ENCODE peak calls at places on chromosomes 12 and 14, in eight cellular contexts. T is tibial nerve, N is upper lobe of left lung, A is A549, C is transverse colon, U is ovary, Z is suprapubic skin, K is stomach. I is an unnamed sample.

GRCh38 chr12:31896514-31897039 is 62.6 kb upstream of the RESF1 start:
- DNase-seq in C (peak), Z (no peak), K (peak), N (peak), T (peak), U (no peak), A (no peak), I (no peak)

GRCh38 chr12:123761841-123762714 is at the start of gene DNAH10:
- DNase-seq in U (peak), C (peak), K (no peak), A (no peak), N (peak), Z (no peak), T (no peak), I (no peak)

GRCh38 chr14:100610511-100611217 is 23.4 kb upstream of the BEGAIN start:
- DNase-seq in C (peak), K (no peak), T (no peak), U (no peak), A (peak), N (no peak), Z (peak), I (no peak)

GRCh38 chr12:58211211-58211610 is 269.8 kb downstream of the ATP23 start:
- DNase-seq in C (no peak), A (no peak), T (no peak), K (no peak), U (no peak), Z (no peak), N (no peak), I (no peak)

GRCh38 chr12:47773062-47773857 is at the start of gene SLC48A1:
- DNase-seq in C (peak), K (peak), N (peak), T (peak), U (peak), Z (no peak), A (peak), I (no peak)

GRCh38 chr12:5309654-5310053 is 122.3 kb upstream of the NTF3 start:
- DNase-seq in T (no peak), C (no peak), A (no peak), N (peak), U (no peak), K (no peak), Z (peak), I (no peak)

GRCh38 chr12:613996-614726 is 49.1 kb downstream of the NINJ2 start:
- DNase-seq in T (no peak), Z (no peak), U (no peak), N (peak), A (peak), K (peak), C (peak), I (no peak)

GRCh38 chr14:61652526-61653262 is 42.6 kb upstream of the HIF1A start:
- DNase-seq in N (no peak), K (no peak), U (no peak), A (no peak), Z (no peak), T (no peak), C (no peak), I (peak)

GRCh38 chr14:96741151-96741977 is 55.8 kb upstream of the VRK1 start:
- DNase-seq in Z (no peak), C (peak), U (peak), A (peak), K (peak), T (peak), N (peak), I (no peak)

GRCh38 chr12:19236656-19237055 is 107.1 kb downstream of the PLEKHA5 start:
- DNase-seq in N (no peak), A (no peak), T (no peak), K (no peak), U (no peak), Z (no peak), C (no peak), I (no peak)

GRCh38 chr12:108635201-108635996 is 1.7 kb upstream of the SELPLG start:
- DNase-seq in Z (peak), K (no peak), N (peak), C (peak), A (no peak), T (no peak), U (no peak), I (no peak)

GRCh38 chr12:96889273-96889933 is 17.7 kb upstream of the NEDD1 start:
- DNase-seq in U (no peak), K (no peak), N (no peak), A (peak), T (no peak), Z (no peak), C (no peak), I (no peak)

GRCh38 chr12:132841151-132841550 is 12.5 kb upstream of the GOLGA3 start:
- DNase-seq in T (no peak), C (no peak), Z (no peak), K (no peak), U (no peak), A (no peak), N (no peak), I (no peak)

GRCh38 chr12:56338643-56339422 is at the start of gene IL23A:
- DNase-seq in K (no peak), Z (no peak), U (no peak), C (peak), A (no peak), T (no peak), N (no peak), I (no peak)

GRCh38 chr12:118038122-118038521 is 21.6 kb downstream of the RFC5 start:
- DNase-seq in U (no peak), K (no peak), Z (no peak), A (no peak), C (no peak), N (no peak), T (no peak), I (no peak)

GRCh38 chr12:18135509-18135908 is 45.5 kb upstream of the RERGL start:
- DNase-seq in C (no peak), Z (no peak), A (no peak), K (no peak), N (no peak), T (no peak), U (no peak), I (no peak)

GRCh38 chr12:61810486-61810885 is 449.7 kb upstream of the USP15 start:
- DNase-seq in T (no peak), K (no peak), C (no peak), Z (no peak), U (no peak), N (no peak), A (no peak), I (no peak)

GRCh38 chr12:98745578-98746391 is 100.7 kb downstream of the APAF1 start:
- DNase-seq in N (no peak), A (no peak), T (no peak), K (no peak), C (no peak), Z (no peak), U (peak), I (peak)

GRCh38 chr12:91202390-91202789 is 19.8 kb upstream of the DCN start:
- DNase-seq in N (no peak), C (no peak), Z (no peak), T (no peak), K (no peak), A (no peak), U (no peak), I (no peak)

GRCh38 chr12:123532021-123532420 is 1.5 kb downstream of the RILPL1 start:
- DNase-seq in U (no peak), K (no peak), C (peak), Z (no peak), T (no peak), A (no peak), N (peak), I (no peak)

GRCh38 chr12:14647028-14647750 is 49.2 kb downstream of the GUCY2C start:
- DNase-seq in T (no peak), K (no peak), U (no peak), N (no peak), Z (no peak), A (no peak), C (no peak), I (no peak)

GRCh38 chr14:91963465-91963864 is 16.0 kb upstream of the FBLN5 start:
- DNase-seq in T (no peak), A (no peak), Z (no peak), U (no peak), C (no peak), N (no peak), K (no peak), I (no peak)

GRCh38 chr12:3014641-3015040 is 55.4 kb downstream of the TEAD4 start:
- DNase-seq in K (no peak), T (no peak), C (no peak), Z (no peak), N (peak), U (no peak), A (no peak), I (no peak)
- TF ChIP-seq EP300 in K (no peak), T (no peak), C (no peak), Z (no peak), N (no peak), U (no peak), A (no peak), I (no peak)

GRCh38 chr12:8912910-8913309 is 1.4 kb upstream of the PHC1 start:
- DNase-seq in U (no peak), C (no peak), Z (no peak), N (no peak), T (no peak), K (peak), A (peak), I (no peak)

GRCh38 chr12:8913702-8914032 is 642 bp upstream of the PHC1 start:
- DNase-seq in A (no peak), K (no peak), Z (no peak), C (no peak), T (no peak), N (no peak), U (no peak), I (no peak)

GRCh38 chr12:8916154-8916553 is 1.8 kb downstream of the PHC1 start:
- DNase-seq in U (no peak), T (no peak), K (no peak), A (no peak), C (no peak), N (no peak), Z (no peak), I (no peak)

GRCh38 chr12:8917031-8917430 is 2.7 kb downstream of the PHC1 start:
- DNase-seq in Z (no peak), A (no peak), C (no peak), T (no peak), K (no peak), U (no peak), N (no peak), I (no peak)

DNA sequence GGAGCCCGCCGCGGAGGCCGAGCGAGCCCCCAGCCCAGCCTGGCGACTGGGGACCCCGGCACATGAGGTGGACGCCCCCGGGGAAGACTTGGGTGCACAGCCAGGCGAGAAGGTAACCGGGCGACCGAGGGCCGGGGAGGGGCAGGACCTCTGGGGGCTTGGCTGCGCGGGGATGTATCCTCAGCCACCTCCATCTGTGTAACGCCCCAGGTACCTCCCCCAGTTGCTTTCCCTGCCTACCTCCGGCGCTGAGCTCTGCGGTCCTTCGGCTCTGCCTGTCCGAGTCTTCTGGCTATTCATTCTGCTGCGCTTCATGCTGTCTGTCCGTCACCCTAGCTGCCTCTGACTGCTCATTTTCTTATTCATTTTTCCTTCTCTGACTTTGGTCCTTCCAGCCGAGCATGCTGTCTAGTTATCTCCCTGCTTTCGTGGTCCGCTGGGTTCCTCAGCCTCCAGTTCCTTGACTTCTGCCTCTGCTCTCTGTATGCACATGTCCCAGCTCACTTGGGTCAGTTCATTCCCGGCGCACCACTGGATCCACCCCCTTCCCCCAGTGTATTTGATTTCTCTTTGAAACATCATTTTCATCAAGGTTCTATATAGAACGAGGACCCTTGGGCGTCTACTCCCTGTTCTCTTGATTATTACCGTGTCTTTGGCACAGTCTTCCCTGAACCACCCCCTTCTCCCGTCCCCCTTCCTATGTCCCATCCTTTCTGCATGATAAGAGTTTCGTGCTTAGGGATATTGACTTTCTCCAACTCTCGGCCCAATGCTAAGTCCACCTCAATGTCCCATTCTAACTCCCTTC is 612 bp downstream of the PHC1 start:
- DNase-seq in U (peak), K (peak), C (peak), A (peak), N (peak), T (peak), Z (peak), I (no peak)
- TF ChIP-seq EP300 in U (no peak), K (no peak), C (no peak), A (no peak), N (no peak), T (no peak), Z (no peak), I (no peak)

GRCh38 chr12:46430340-46430948 is 57.9 kb upstream of the SLC38A2 start:
- DNase-seq in N (no peak), U (no peak), C (no peak), T (no peak), Z (no peak), K (no peak), A (peak), I (no peak)
- TF ChIP-seq EP300 in N (peak), U (no peak), C (no peak), T (no peak), Z (no peak), K (no peak), A (peak), I (peak)

GRCh38 chr14:22482085-22482694 is 106.8 kb downstream of the DAD1 start:
- DNase-seq in C (no peak), A (no peak), U (no peak), N (no peak), Z (no peak), T (no peak), K (no peak), I (no peak)
- TF ChIP-seq EP300 in C (no peak), A (no peak), U (no peak), N (no peak), Z (no peak), T (no peak), K (no peak), I (no peak)

DNA sequence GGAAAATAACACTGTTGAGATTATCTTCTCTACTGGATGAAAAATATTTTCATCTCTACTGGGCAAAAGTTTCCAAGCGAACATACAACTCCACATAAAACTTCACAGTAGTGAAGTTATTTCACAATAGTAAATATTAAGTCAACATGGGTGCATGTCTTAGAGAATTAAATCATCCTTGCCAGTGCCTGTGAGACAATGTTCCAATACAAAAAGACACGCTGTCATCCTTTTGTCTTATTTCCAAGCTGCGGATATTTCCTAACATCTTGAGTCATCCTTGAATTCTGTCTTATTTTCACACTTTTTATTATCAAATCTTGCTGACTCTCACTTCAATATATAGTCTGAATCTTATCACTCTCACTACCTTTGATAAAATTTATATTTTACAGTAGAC is 142.9 kb upstream of the KITLG start:
- DNase-seq in K (no peak), U (no peak), A (peak), T (no peak), N (no peak), Z (no peak), C (no peak), I (no peak)
- TF ChIP-seq EP300 in K (no peak), U (no peak), A (no peak), T (no peak), N (no peak), Z (no peak), C (no peak), I (no peak)

GRCh38 chr12:15754233-15754632 is 35.0 kb downstream of the EPS8 start:
- DNase-seq in N (no peak), A (no peak), U (no peak), Z (no peak), T (no peak), K (no peak), C (no peak), I (no peak)
- TF ChIP-seq EP300 in N (no peak), A (no peak), U (no peak), Z (no peak), T (no peak), K (no peak), C (no peak), I (no peak)

GRCh38 chr12:6981152-6982052 is 10.7 kb downstream of the EMG1 start:
- DNase-seq in T (no peak), N (no peak), C (no peak), U (no peak), Z (no peak), A (no peak), K (peak), I (no peak)

GRCh38 chr12:6979021-6979420 is 8.3 kb downstream of the EMG1 start:
- DNase-seq in U (no peak), A (no peak), N (no peak), Z (no peak), C (no peak), K (no peak), T (no peak), I (no peak)

GRCh38 chr12:6980075-6980474 is 9.4 kb downstream of the EMG1 start:
- DNase-seq in Z (no peak), U (no peak), K (no peak), N (no peak), T (no peak), A (no peak), C (no peak), I (no peak)

GRCh38 chr12:6979453-6979852 is 8.7 kb downstream of the EMG1 start:
- DNase-seq in C (no peak), T (no peak), K (no peak), Z (no peak), A (no peak), U (no peak), N (no peak), I (no peak)

DNA sequence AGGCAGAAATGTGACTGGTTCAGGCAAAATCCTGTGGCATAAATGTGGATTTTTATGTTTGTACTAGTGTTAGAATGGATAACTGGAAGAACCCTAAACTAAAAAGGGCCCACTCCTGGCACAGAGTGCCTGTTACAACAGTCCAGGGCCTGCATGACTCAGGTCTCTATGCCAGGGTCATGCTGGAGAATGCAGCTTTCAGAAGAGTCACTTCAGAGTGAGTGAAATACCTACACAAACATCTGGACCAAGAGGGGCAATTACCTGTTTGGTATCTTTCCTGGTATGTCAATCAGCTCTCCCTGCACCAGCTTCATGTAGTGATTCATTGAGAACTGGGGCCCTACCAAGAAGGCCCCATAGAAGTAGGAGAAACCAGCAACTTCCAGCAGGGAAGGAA is 10.0 kb downstream of the EMG1 start:
- DNase-seq in Z (no peak), N (peak), C (no peak), U (no peak), T (no peak), K (no peak), A (no peak), I (no peak)
- TF ChIP-seq EP300 in Z (no peak), N (no peak), C (no peak), U (no peak), T (no peak), K (no peak), A (no peak), I (no peak)